ENCODE peak calls at places on chromosomes 16 and 17, in nine cellular contexts. E is stimulated activated CD8-positive, alpha-beta memory T cell treated with anti-CD3 and anti-CD28 coated beads, Interleukin-4, amount 100 ng/mL, for 1 hour; L is GM23248; S is ACHN; M is AG08395; X is head of caudate nucleus; H is adrenal gland; N is GM12865; R is AG09309. D is an unnamed sample.

GRCh38 chr17:8673621-8674020 is 43.1 kb upstream of the MYH10 start:
- DNase-seq in R (peak; percentile 16), M (peak; percentile 43), N (no peak), H (peak; percentile 23), X (no peak), L (peak; percentile 91), E (no peak), S (no peak), D (peak; percentile 61)

GRCh38 chr16:11561440-11561797 is 25.3 kb downstream of the LITAF start:
- DNase-seq in M (no peak), H (no peak), S (no peak), X (no peak), R (no peak), E (no peak), L (no peak), N (no peak), D (no peak)

GRCh38 chr17:37086329-37086728 is 137.6 kb downstream of the AATF start:
- DNase-seq in E (no peak), R (no peak), L (no peak), X (no peak), M (no peak), N (no peak), H (peak; percentile 61), S (no peak), D (no peak)

GRCh38 chr17:75249564-75249963 is 11.8 kb downstream of the GGA3 start:
- DNase-seq in X (no peak), S (no peak), R (no peak), E (no peak), M (no peak), H (no peak), N (no peak), L (no peak), D (no peak)

GRCh38 chr16:56776562-56776961 is 46.6 kb downstream of the NUP93 start:
- DNase-seq in M (peak; percentile 39), X (no peak), H (peak; percentile 31), L (peak; percentile 63), R (peak; percentile 40), E (no peak), S (no peak), N (no peak), D (peak; percentile 49)

GRCh38 chr16:4213721-4214120 is 28.2 kb downstream of the SRL start:
- DNase-seq in R (no peak), H (no peak), N (no peak), L (peak; percentile 37), M (no peak), S (no peak), E (no peak), X (no peak), D (no peak)

GRCh38 chr17:10384175-10384574 is 11.4 kb upstream of the MYH13 start:
- DNase-seq in M (no peak), R (no peak), H (no peak), N (no peak), L (peak; percentile 9), E (no peak), X (no peak), S (no peak), D (no peak)

GRCh38 chr16:12664334-12664733 is 139.4 kb downstream of the CPPED1 start:
- DNase-seq in L (no peak), H (no peak), R (no peak), S (no peak), E (no peak), X (no peak), N (no peak), M (no peak), D (no peak)

GRCh38 chr17:46974086-46974485 is 5.0 kb downstream of the RPRML start:
- DNase-seq in E (no peak), X (no peak), S (no peak), N (no peak), H (no peak), M (no peak), L (no peak), R (no peak), D (no peak)

GRCh38 chr16:66961065-66961744 is at the start of gene CES3:
- DNase-seq in N (peak; percentile 80), S (peak; percentile 90), X (peak; percentile 31), M (peak; percentile 74), L (peak; percentile 83), H (peak; percentile 58), R (no peak), E (peak; percentile 29), D (peak; percentile 60)

GRCh38 chr17:69874220-69874670 is 200.8 kb upstream of the KCNJ16 start:
- DNase-seq in R (peak; percentile 86), N (no peak), L (peak; percentile 88), E (no peak), M (peak; percentile 48), S (no peak), X (no peak), H (no peak), D (no peak)

D was measured in left cardiac atrium.